ENCODE peak calls at places on chromosomes 3 and 15, in four cellular contexts. One of them, this sample, is unnamed.

GRCh38 chr3:39260957-39261356 is 18.9 kb downstream of the CX3CR1 start:
- DNase-seq in GM12878: peak; percentile 27
- DNase-seq in K562: peak; percentile 65
- DNase-seq in H1: no peak
- DNase-seq in this sample: peak; percentile 18

GRCh38 chr15:70111203-70112017 is 13.7 kb upstream of the TLE3 start:
- DNase-seq in GM12878: no peak
- DNase-seq in K562: peak; percentile 83
- DNase-seq in H1: peak; percentile 86
- DNase-seq in this sample: peak; percentile 67

GRCh38 chr3:126113733-126114132 is 29.8 kb upstream of the SLC41A3 start:
- DNase-seq in GM12878: no peak
- DNase-seq in K562: peak; percentile 3
- DNase-seq in H1: no peak
- DNase-seq in this sample: no peak

GRCh38 chr3:14461748-14462324 is 59.4 kb downstream of the SLC6A6 start:
- DNase-seq in GM12878: no peak
- DNase-seq in K562: peak; percentile 41
- DNase-seq in H1: no peak
- DNase-seq in this sample: peak; percentile 32

GRCh38 chr3:62260655-62261054 is 112.7 kb downstream of the FEZF2 start:
- DNase-seq in GM12878: no peak
- DNase-seq in K562: no peak
- DNase-seq in H1: no peak
- DNase-seq in this sample: no peak

GRCh38 chr3:169940486-169941181 is 26.0 kb upstream of the SEC62 start:
- DNase-seq in GM12878: peak; percentile 87
- DNase-seq in K562: no peak
- DNase-seq in H1: no peak
- DNase-seq in this sample: no peak

GRCh38 chr15:90915216-90915807 is 12.2 kb downstream of the MAN2A2 start:
- DNase-seq in GM12878: no peak
- DNase-seq in K562: no peak
- DNase-seq in H1: no peak
- DNase-seq in this sample: no peak

GRCh38 chr15:67067161-67067853 is 1.9 kb downstream of the SMAD3 start:
- DNase-seq in GM12878: no peak
- DNase-seq in K562: peak; percentile 57
- DNase-seq in H1: no peak
- DNase-seq in this sample: no peak

GRCh38 chr3:58308728-58309127 is 2.4 kb downstream of the HTD2 start:
- DNase-seq in GM12878: no peak
- DNase-seq in K562: peak; percentile 18
- DNase-seq in H1: no peak
- DNase-seq in this sample: no peak

GRCh38 chr3:46482632-46483311 is 15.0 kb upstream of the RTP3 start:
- DNase-seq in GM12878: no peak
- DNase-seq in K562: no peak
- DNase-seq in H1: no peak
- DNase-seq in this sample: no peak

GRCh38 chr15:80059786-80060489 is 462 bp downstream of the ZFAND6 start:
- DNase-seq in GM12878: no peak
- DNase-seq in K562: peak; percentile 83
- DNase-seq in H1: no peak
- DNase-seq in this sample: peak; percentile 32
- TF ChIP-seq RAD21 in GM12878: no peak
- TF ChIP-seq RAD21 in K562: no peak
- TF ChIP-seq RAD21 in H1: no peak
- TF ChIP-seq RAD21 in this sample: no peak

GRCh38 chr3:139982404-139982803 is 47.4 kb downstream of the CLSTN2 start:
- DNase-seq in GM12878: no peak
- DNase-seq in K562: no peak
- DNase-seq in H1: peak; percentile 3
- DNase-seq in this sample: no peak
- TF ChIP-seq EGR1 in GM12878: no peak
- TF ChIP-seq EGR1 in K562: no peak
- TF ChIP-seq EGR1 in H1: no peak
- TF ChIP-seq EGR1 in this sample: no peak

GRCh38 chr15:99613481-99613880 is 47.7 kb downstream of the MEF2A start:
- DNase-seq in GM12878: no peak
- DNase-seq in K562: peak; percentile 9
- DNase-seq in H1: no peak
- DNase-seq in this sample: no peak
- TF ChIP-seq POLR2A in GM12878: no peak
- TF ChIP-seq POLR2A in K562: no peak
- TF ChIP-seq POLR2A in H1: no peak
- TF ChIP-seq POLR2A in this sample: no peak

GRCh38 chr3:177182352-177182751 is 14.9 kb downstream of the TBL1XR1 start:
- DNase-seq in GM12878: no peak
- DNase-seq in K562: no peak
- DNase-seq in H1: no peak
- DNase-seq in this sample: no peak
- TF ChIP-seq RAD21 in GM12878: no peak
- TF ChIP-seq RAD21 in K562: no peak
- TF ChIP-seq RAD21 in H1: no peak
- TF ChIP-seq RAD21 in this sample: no peak

DNA sequence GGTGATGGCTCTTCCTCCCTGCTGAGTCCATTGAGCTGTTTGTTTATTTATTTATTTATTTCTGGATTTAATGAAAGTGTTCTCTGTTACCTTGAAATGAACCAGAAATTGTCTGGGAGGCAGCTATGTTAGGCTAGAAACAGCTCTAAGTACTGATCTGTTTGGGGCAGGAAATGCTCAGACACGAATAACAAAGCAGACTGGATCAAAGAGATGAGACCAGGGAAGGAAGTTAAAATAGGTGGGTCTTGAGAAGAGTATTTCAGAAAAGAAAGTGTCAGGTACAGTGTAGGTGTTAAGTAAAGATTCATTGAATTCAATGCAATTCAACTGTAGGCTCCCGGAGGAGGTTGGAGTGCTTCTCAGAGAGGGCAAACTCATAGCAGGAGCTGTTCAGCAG is 173.3 kb downstream of the IL20RB start:
- DNase-seq in GM12878: no peak
- DNase-seq in K562: no peak
- DNase-seq in H1: no peak
- DNase-seq in this sample: no peak
- TF ChIP-seq EGR1 in GM12878: no peak
- TF ChIP-seq EGR1 in K562: no peak
- TF ChIP-seq EGR1 in H1: no peak
- TF ChIP-seq EGR1 in this sample: no peak

DNA sequence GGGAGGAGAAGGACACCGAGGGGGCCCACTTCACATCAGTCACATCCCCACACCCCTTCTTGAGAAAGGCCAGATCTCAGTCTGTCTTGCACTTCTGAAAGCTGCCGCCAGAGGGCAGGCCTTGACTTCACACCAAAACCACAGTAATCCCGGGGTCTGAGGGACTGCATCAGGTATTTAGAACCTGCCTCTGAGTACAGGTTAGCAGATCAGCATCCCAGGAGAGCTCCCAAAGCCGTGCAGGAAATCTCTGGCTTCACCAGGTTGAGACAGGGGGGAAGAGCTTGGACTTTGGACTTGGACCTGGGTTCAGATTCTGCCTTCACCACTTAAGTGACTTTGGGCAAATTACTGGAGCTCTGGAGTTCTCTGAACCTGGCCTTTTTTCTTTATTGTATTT is 50.3 kb downstream of the LHFPL4 start:
- DNase-seq in GM12878: peak; percentile 21
- DNase-seq in K562: peak; percentile 90
- DNase-seq in H1: peak; percentile 97
- DNase-seq in this sample: peak; percentile 71
- TF ChIP-seq POLR2A in GM12878: no peak
- TF ChIP-seq POLR2A in K562: no peak
- TF ChIP-seq POLR2A in H1: no peak
- TF ChIP-seq POLR2A in this sample: no peak

GRCh38 chr15:31993062-31993461 is 37.3 kb upstream of the CHRNA7 start:
- DNase-seq in GM12878: no peak
- DNase-seq in K562: no peak
- DNase-seq in H1: no peak
- DNase-seq in this sample: no peak
- TF ChIP-seq RAD21 in GM12878: no peak
- TF ChIP-seq RAD21 in K562: no peak
- TF ChIP-seq RAD21 in H1: no peak
- TF ChIP-seq RAD21 in this sample: no peak